ENCODE peak calls at places on chromosomes 1 and 21, in four cellular contexts. C, M, O and N are unnamed samples.

GRCh38 chr1:78095618-78096416 is 50.1 kb downstream of the GIPC2 start:
- DNase-seq in C (no peak), M (no peak), O (no peak), N (no peak)

GRCh38 chr1:164660415-164661174 is 101.6 kb downstream of the PBX1 start:
- DNase-seq in C (no peak), M (no peak), O (no peak), N (no peak)

GRCh38 chr1:181105134-181106021 is 16.9 kb downstream of the IER5 start:
- DNase-seq in C (peak), M (peak), O (peak), N (peak)

GRCh38 chr1:67522001-67522441 is 91.8 kb upstream of the SERBP1 start:
- DNase-seq in C (no peak), M (no peak), O (no peak), N (no peak)

GRCh38 chr21:42973309-42973990 is 912 bp upstream of the PKNOX1 start:
- DNase-seq in C (no peak), M (no peak), O (peak), N (no peak)

GRCh38 chr1:193260056-193260750 is 73.8 kb upstream of the B3GALT2 start:
- DNase-seq in C (no peak), M (no peak), O (no peak), N (no peak)

GRCh38 chr1:204945565-204945977 is 74.9 kb downstream of the NFASC start:
- DNase-seq in C (no peak), M (no peak), O (no peak), N (no peak)

GRCh38 chr1:21574464-21575151 is 65.4 kb downstream of the ALPL start:
- DNase-seq in C (peak), M (no peak), O (peak), N (peak)

GRCh38 chr1:5743435-5744095 is 248.7 kb downstream of the NPHP4 start:
- DNase-seq in C (no peak), M (no peak), O (no peak), N (no peak)

GRCh38 chr1:36134805-36135339 is 9.8 kb upstream of the COL8A2 start:
- DNase-seq in C (peak), M (peak), O (peak), N (peak)

GRCh38 chr21:15141236-15141970 is 76.6 kb upstream of the NRIP1 start:
- DNase-seq in C (no peak), M (peak), O (no peak), N (no peak)

GRCh38 chr1:10046356-10047085 is 13.8 kb downstream of the UBE4B start:
- DNase-seq in C (no peak), M (no peak), O (no peak), N (no peak)

GRCh38 chr21:38355992-38356781 is 99.4 kb downstream of the KCNJ15 start:
- DNase-seq in C (peak), M (peak), O (peak), N (peak)

GRCh38 chr1:9235123-9235513 is 544 bp downstream of the H6PD start:
- DNase-seq in C (peak), M (peak), O (no peak), N (no peak)

GRCh38 chr1:226064816-226065248 is 2.3 kb downstream of the H3-3A start:
- DNase-seq in C (peak), M (peak), O (no peak), N (no peak)

GRCh38 chr21:16588433-16588860 is 858.7 kb downstream of the USP25 start:
- DNase-seq in C (no peak), M (peak), O (no peak), N (peak)

GRCh38 chr1:100530901-100531487 is 6.9 kb upstream of the GPR88 start:
- DNase-seq in C (no peak), M (no peak), O (no peak), N (no peak)

GRCh38 chr1:63777286-63777685 is 3.5 kb downstream of the ROR1 start:
- DNase-seq in C (no peak), M (no peak), O (no peak), N (no peak)

GRCh38 chr1:171740987-171741871 is 636 bp downstream of the VAMP4 start:
- DNase-seq in C (peak), M (peak), O (peak), N (no peak)

GRCh38 chr21:29939859-29940245 is at the start of gene GRIK1:
- DNase-seq in C (no peak), M (no peak), O (peak), N (peak)

GRCh38 chr1:74505889-74506288 is 6.5 kb downstream of the LRRC53 start:
- DNase-seq in C (no peak), M (no peak), O (no peak), N (no peak)

GRCh38 chr21:18810136-18810535 is 406.6 kb upstream of the TMPRSS15 start:
- DNase-seq in C (no peak), M (no peak), O (no peak), N (no peak)

GRCh38 chr1:11860083-11860482 is 1.3 kb upstream of the NPPB start:
- DNase-seq in C (no peak), M (no peak), O (no peak), N (no peak)

GRCh38 chr1:180098242-180098995 is 56.2 kb upstream of the QSOX1 start:
- DNase-seq in C (no peak), M (peak), O (no peak), N (no peak)

GRCh38 chr1:119327066-119327435 is 41.5 kb upstream of the HAO2 start:
- DNase-seq in C (peak), M (no peak), O (no peak), N (peak)

GRCh38 chr1:162165528-162165927 is 96.0 kb downstream of the NOS1AP start:
- DNase-seq in C (no peak), M (no peak), O (no peak), N (no peak)

GRCh38 chr21:17903029-17903806 is 84.1 kb upstream of the C21orf91 start:
- DNase-seq in C (no peak), M (no peak), O (no peak), N (no peak)

GRCh38 chr21:18318156-18318555 is 73.5 kb downstream of the CHODL start:
- DNase-seq in C (no peak), M (no peak), O (no peak), N (no peak)

GRCh38 chr1:109295712-109296415 is 10.9 kb downstream of the MYBPHL start:
- DNase-seq in C (no peak), M (no peak), O (no peak), N (no peak)

GRCh38 chr1:44707959-44708831 is 22.8 kb downstream of the RNU5D-1 start:
- DNase-seq in C (peak), M (peak), O (peak), N (peak)

GRCh38 chr1:197286634-197287033 is 18.6 kb downstream of the CRB1 start:
- DNase-seq in C (no peak), M (no peak), O (no peak), N (no peak)

GRCh38 chr1:33268457-33268856 is 12.2 kb downstream of the ZNF362 start:
- DNase-seq in C (no peak), M (no peak), O (no peak), N (no peak)

GRCh38 chr1:53298163-53298685 is 29.6 kb downstream of the LRP8 start:
- DNase-seq in C (no peak), M (no peak), O (no peak), N (no peak)

GRCh38 chr1:226261818-226262217 is 38.4 kb downstream of the MIXL1 start:
- DNase-seq in C (no peak), M (no peak), O (no peak), N (no peak)

GRCh38 chr1:205226868-205227583 is 720 bp upstream of the TMCC2 start:
- DNase-seq in C (peak), M (peak), O (peak), N (no peak)

GRCh38 chr1:111488669-111489068 is 14.8 kb downstream of the ADORA3 start:
- DNase-seq in C (no peak), M (no peak), O (no peak), N (no peak)

GRCh38 chr1:204924013-204924759 is 53.5 kb downstream of the NFASC start:
- DNase-seq in C (peak), M (no peak), O (no peak), N (peak)

GRCh38 chr1:23163395-23163794 is 5.3 kb downstream of the LUZP1 start:
- DNase-seq in C (no peak), M (no peak), O (no peak), N (no peak)

GRCh38 chr1:245383396-245384330 is 228.9 kb downstream of the KIF26B start:
- DNase-seq in C (no peak), M (no peak), O (no peak), N (no peak)

GRCh38 chr1:245382981-245383380 is 228.2 kb downstream of the KIF26B start:
- DNase-seq in C (no peak), M (no peak), O (no peak), N (no peak)

GRCh38 chr1:245378352-245379144 is 223.8 kb downstream of the KIF26B start:
- DNase-seq in C (no peak), M (no peak), O (no peak), N (no peak)

GRCh38 chr1:245377854-245378253 is 223.1 kb downstream of the KIF26B start:
- DNase-seq in C (no peak), M (no peak), O (no peak), N (no peak)

GRCh38 chr1:245380790-245381535 is 226.2 kb downstream of the KIF26B start:
- DNase-seq in C (no peak), M (no peak), O (peak), N (no peak)
- TF ChIP-seq NR3C1 in C (no peak), M (no peak), O (no peak), N (no peak)

GRCh38 chr1:229841230-229841629 is 215.2 kb downstream of the URB2 start:
- DNase-seq in C (no peak), M (no peak), O (no peak), N (no peak)

GRCh38 chr1:229839800-229840199 is 213.8 kb downstream of the URB2 start:
- DNase-seq in C (no peak), M (no peak), O (no peak), N (no peak)

GRCh38 chr1:229844675-229845074 is 218.6 kb downstream of the URB2 start:
- DNase-seq in C (no peak), M (no peak), O (no peak), N (no peak)

GRCh38 chr1:229843627-229844238 is 217.7 kb downstream of the URB2 start:
- DNase-seq in C (peak), M (peak), O (no peak), N (no peak)

GRCh38 chr1:229842302-229843255 is 216.5 kb downstream of the URB2 start:
- DNase-seq in C (no peak), M (no peak), O (no peak), N (no peak)
- TF ChIP-seq JUN in C (no peak), M (no peak), O (no peak), N (no peak)

GRCh38 chr1:91073299-91073698 is 51.5 kb upstream of the ZNF644 start:
- DNase-seq in C (no peak), M (no peak), O (no peak), N (no peak)

GRCh38 chr1:91076834-91077233 is 55.0 kb upstream of the ZNF644 start:
- DNase-seq in C (no peak), M (no peak), O (no peak), N (no peak)

GRCh38 chr1:91078859-91079258 is 57.0 kb upstream of the ZNF644 start:
- DNase-seq in C (no peak), M (no peak), O (no peak), N (no peak)

GRCh38 chr1:91071838-91072237 is 50.0 kb upstream of the ZNF644 start:
- DNase-seq in C (no peak), M (no peak), O (no peak), N (no peak)

DNA sequence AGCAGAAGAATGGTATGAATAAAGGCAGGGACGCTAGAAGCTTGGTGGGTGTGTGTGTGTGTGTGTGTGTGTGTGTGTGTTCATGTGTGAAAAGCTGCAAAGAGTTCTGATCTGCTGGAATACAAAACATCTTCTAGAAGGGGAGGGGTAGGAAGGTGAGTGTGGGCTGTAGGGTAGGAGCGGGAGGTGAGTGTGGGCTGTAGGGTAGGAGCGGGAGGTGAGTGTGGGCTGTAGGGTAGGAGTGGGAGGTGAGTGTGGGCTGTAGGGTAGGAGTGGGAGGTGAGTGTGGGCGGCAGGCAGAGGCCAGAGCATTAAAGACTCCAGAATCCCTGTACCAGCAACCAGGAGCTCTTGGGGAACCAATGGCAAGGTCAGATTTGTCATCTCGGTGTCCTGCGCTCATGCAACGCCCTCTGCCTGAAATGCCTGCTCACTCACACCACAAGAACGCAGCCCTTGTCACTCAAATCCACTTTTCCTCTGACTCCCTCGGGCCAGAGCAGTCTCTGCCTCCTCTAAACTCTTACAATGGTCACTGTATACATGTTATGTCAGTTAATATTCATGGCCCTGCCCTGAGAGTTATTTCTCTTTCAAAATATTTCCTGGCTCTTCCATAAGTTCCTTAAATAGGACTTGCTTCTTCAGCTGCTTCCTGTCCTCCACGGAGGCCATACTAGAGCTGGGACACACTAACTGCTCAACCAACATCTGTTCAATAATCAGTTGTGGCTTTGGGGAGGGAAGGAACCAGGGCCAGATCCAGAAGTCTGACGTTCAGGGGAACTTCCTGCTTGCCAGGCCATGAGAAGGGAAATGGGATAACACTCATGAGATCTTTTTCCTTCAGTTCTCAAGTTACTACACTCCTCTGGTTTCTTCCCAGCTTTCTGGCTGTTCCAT is 53.6 kb upstream of the ZNF644 start:
- DNase-seq in C (peak), M (no peak), O (no peak), N (no peak)
- TF ChIP-seq NR3C1 in C (no peak), M (no peak), O (no peak), N (no peak)

GRCh38 chr1:151342562-151342961 is 4.5 kb downstream of the RFX5 start:
- DNase-seq in C (no peak), M (no peak), O (no peak), N (no peak)

GRCh38 chr1:151343587-151343986 is 3.5 kb downstream of the RFX5 start:
- DNase-seq in C (no peak), M (no peak), O (no peak), N (no peak)

GRCh38 chr1:151347523-151348246 is 633 bp upstream of the RFX5 start:
- DNase-seq in C (no peak), M (no peak), O (no peak), N (no peak)

GRCh38 chr1:151346769-151347522 is at the start of gene RFX5:
- DNase-seq in C (peak), M (peak), O (peak), N (peak)

DNA sequence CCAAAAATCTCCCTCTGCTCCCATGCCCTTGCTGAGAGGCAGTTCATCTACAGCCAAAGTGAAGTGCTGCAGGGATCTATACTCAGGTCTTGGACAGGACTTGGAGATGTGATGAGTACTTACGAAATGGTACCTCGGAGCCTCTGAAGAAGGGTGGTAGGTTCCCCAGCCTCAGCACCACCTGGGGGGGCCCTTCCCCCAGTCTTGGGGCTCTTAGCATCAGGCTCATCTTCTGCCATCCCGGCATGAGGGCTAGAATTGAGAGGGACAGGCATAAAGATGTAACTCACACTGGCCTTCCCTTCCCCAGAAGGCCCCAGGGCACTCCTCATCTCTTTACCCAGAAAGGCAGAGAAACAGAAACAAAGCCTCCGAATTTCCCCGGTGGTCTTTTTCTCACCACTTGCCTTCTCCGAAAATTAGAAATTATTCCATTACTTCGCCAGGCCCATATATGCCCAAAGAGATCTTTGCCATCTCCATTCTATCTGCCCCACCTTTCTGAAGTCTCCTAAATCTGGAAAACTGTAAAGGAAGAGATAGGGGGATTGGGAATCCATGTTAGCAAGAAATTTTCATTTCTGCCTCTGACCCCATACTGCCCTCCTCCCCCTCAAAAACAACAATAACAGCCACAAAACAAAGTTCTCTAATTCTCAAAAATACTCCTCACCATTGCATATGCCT is 827 bp downstream of the RFX5 start:
- DNase-seq in C (no peak), M (no peak), O (peak), N (no peak)
- TF ChIP-seq JUN in C (no peak), M (no peak), O (no peak), N (no peak)

GRCh38 chr1:61436016-61436415 is 288.9 kb downstream of the TM2D1 start:
- DNase-seq in C (no peak), M (no peak), O (no peak), N (no peak)
- TF ChIP-seq NR3C1 in C (no peak), M (no peak), O (no peak), N (no peak)

GRCh38 chr1:7586031-7586941 is 184.8 kb upstream of the VAMP3 start:
- DNase-seq in C (no peak), M (no peak), O (no peak), N (no peak)
- TF ChIP-seq JUN in C (no peak), M (no peak), O (no peak), N (no peak)

GRCh38 chr1:148290881-148291280 is 138.8 kb upstream of the NBPF11 start:
- DNase-seq in C (no peak), M (no peak), O (no peak), N (no peak)

GRCh38 chr1:148292915-148293314 is 140.8 kb upstream of the NBPF11 start:
- DNase-seq in C (no peak), M (no peak), O (no peak), N (no peak)

DNA sequence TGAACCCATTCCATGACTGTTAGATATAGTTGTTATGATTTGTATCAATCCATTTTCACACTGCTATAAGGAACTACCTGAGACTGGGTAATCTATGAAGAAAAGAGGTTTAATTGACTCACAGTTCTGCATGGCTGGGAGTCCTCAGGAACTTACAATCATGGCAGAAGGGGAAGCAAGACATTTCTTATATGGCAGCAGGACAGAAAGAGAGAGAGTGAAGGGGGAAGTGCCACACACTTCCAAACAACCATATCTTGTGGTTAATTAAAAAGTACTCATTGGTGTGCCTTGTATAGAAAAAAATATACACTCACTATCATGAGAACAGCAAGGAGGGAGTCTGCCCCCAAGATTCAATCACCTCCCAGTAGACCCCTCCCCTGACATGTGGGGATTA is 137.6 kb upstream of the NBPF11 start:
- DNase-seq in C (no peak), M (no peak), O (no peak), N (no peak)
- TF ChIP-seq NR3C1 in C (no peak), M (no peak), O (no peak), N (no peak)

GRCh38 chr1:201546093-201546492 is 7.2 kb downstream of the NAV1 start:
- DNase-seq in C (no peak), M (peak), O (no peak), N (no peak)
- TF ChIP-seq JUN in C (no peak), M (no peak), O (no peak), N (no peak)

DNA sequence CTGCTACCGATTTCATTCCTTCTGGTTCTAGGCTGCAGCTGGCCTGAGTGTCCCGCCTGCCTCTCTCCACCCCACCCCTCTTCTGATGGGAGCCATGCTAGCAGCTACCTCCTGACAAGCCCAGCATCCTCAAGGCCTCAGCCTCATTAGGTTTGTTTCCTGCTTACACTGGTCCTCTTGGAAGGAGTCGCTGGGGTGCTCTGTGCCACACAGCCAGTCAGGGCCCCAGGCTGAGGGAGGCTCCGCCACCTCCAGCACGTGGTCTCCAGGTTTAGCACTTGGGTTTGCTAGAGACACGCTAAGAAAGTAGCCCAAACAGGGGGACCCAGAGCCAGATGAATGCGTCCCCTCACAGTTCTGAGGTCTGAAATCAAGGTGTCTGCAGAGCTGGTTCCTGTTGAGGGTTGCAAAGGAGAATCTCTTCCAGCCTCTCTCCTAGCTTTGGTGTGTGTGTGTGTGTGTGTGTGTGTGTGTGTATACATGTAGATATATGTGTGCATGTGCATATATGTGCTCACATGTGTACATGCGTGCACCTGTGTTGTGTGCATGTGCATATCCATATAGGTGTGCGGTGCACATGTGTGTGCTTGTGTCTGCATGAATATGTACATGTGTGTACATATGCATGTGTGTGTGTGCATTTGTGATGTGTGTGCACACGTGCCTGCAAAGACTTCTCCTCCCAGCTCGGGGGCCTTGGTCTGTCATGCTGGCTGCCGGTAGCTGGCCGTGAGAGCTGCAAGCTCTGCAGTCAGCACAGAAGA is 301.1 kb upstream of the AJAP1 start:
- DNase-seq in C (no peak), M (no peak), O (no peak), N (no peak)
- TF ChIP-seq NR3C1 in C (no peak), M (no peak), O (no peak), N (no peak)